ENCODE peak calls at places on chromosome 10, in seven cellular contexts. P, X, U, R, K, Z and Q are unnamed samples.

GRCh38 chr10:24341897-24342296 is 133.0 kb downstream of the KIAA1217 start:
- DNase-seq in P (no peak), X (no peak), U (no peak), R (no peak), K (no peak), Z (no peak), Q (no peak)

GRCh38 chr10:72490951-72491350 is 134.9 kb downstream of the MICU1 start:
- DNase-seq in P (no peak), X (no peak), U (no peak), R (no peak), K (no peak), Z (no peak), Q (no peak)

GRCh38 chr10:61974611-61975010 is 73.1 kb downstream of the ARID5B start:
- DNase-seq in P (no peak), X (peak; percentile 26), U (no peak), R (peak; percentile 73), K (no peak), Z (no peak), Q (no peak)

GRCh38 chr10:99660662-99661369 is 1.5 kb downstream of the ENTPD7 start:
- DNase-seq in P (no peak), X (no peak), U (no peak), R (no peak), K (no peak), Z (no peak), Q (no peak)

GRCh38 chr10:106947643-106948042 is 216.9 kb downstream of the SORCS1 start:
- DNase-seq in P (no peak), X (no peak), U (no peak), R (no peak), K (no peak), Z (no peak), Q (no peak)

GRCh38 chr10:118725784-118726507 is 28.8 kb downstream of the CACUL1 start:
- DNase-seq in P (no peak), X (peak; percentile 42), U (no peak), R (no peak), K (no peak), Z (no peak), Q (no peak)

GRCh38 chr10:48377751-48378585 is 71.5 kb downstream of the MAPK8 start:
- DNase-seq in P (no peak), X (no peak), U (no peak), R (no peak), K (no peak), Z (no peak), Q (no peak)

GRCh38 chr10:17049195-17049594 is 80.4 kb downstream of the CUBN start:
- DNase-seq in P (no peak), X (no peak), U (no peak), R (no peak), K (no peak), Z (no peak), Q (no peak)

GRCh38 chr10:293636-294035 is 158.4 kb downstream of the ZMYND11 start:
- DNase-seq in P (no peak), X (no peak), U (no peak), R (no peak), K (no peak), Z (no peak), Q (no peak)

GRCh38 chr10:126101744-126102143 is 205.4 kb downstream of the FANK1 start:
- DNase-seq in P (no peak), X (no peak), U (no peak), R (no peak), K (no peak), Z (no peak), Q (no peak)

GRCh38 chr10:75611081-75611971 is 179.9 kb downstream of the LRMDA start:
- DNase-seq in P (no peak), X (no peak), U (no peak), R (no peak), K (no peak), Z (no peak), Q (no peak)

GRCh38 chr10:88926484-88927249 is 25.9 kb downstream of the ACTA2 start:
- DNase-seq in P (no peak), X (peak; percentile 93), U (no peak), R (no peak), K (no peak), Z (no peak), Q (no peak)

GRCh38 chr10:32327364-32327691 is 19.6 kb downstream of the EPC1 start:
- DNase-seq in P (no peak), X (no peak), U (no peak), R (no peak), K (no peak), Z (no peak), Q (no peak)

GRCh38 chr10:126208736-126209317 is 179.4 kb downstream of the ADAM12 start:
- DNase-seq in P (no peak), X (no peak), U (no peak), R (no peak), K (no peak), Z (no peak), Q (no peak)

GRCh38 chr10:89645742-89646172 is 715 bp upstream of the PANK1 start:
- DNase-seq in P (no peak), X (no peak), U (no peak), R (no peak), K (no peak), Z (no peak), Q (no peak)

GRCh38 chr10:75408911-75409885 is 7.6 kb upstream of the ZNF503 start:
- DNase-seq in P (peak; percentile 79), X (no peak), U (no peak), R (peak; percentile 87), K (peak; percentile 77), Z (peak; percentile 61), Q (no peak)